ENCODE peak calls at places on chromosomes 2 and 18, in eight cellular contexts. One of them, this sample, is unnamed.

GRCh38 chr2:186879312-186879711 is 30.3 kb upstream of the ZSWIM2 start:
- DNase-seq in NCI-H2171: no peak
- DNase-seq in endothelial cell: no peak
- DNase-seq in foreskin fibroblast: no peak
- DNase-seq in mesenteric fat pad: no peak
- DNase-seq in dorsolateral prefrontal cortex: no peak
- DNase-seq in stimulated activated CD4-positive, alpha-beta T cell treated with anti-CD3 and anti-CD28 coated beads, Interleukin-4, amount 100 ng/mL, for 48 hours: no peak
- DNase-seq in CD8-positive, alpha-beta T cell: no peak
- DNase-seq in this sample: no peak

GRCh38 chr2:236317938-236318396 is 53.8 kb upstream of the ASB18 start:
- DNase-seq in NCI-H2171: no peak
- DNase-seq in endothelial cell: no peak
- DNase-seq in foreskin fibroblast: no peak
- DNase-seq in mesenteric fat pad: no peak
- DNase-seq in dorsolateral prefrontal cortex: no peak
- DNase-seq in stimulated activated CD4-positive, alpha-beta T cell treated with anti-CD3 and anti-CD28 coated beads, Interleukin-4, amount 100 ng/mL, for 48 hours: no peak
- DNase-seq in CD8-positive, alpha-beta T cell: no peak
- DNase-seq in this sample: no peak

GRCh38 chr2:213004197-213004821 is 147.1 kb downstream of the IKZF2 start:
- DNase-seq in NCI-H2171: no peak
- DNase-seq in endothelial cell: no peak
- DNase-seq in foreskin fibroblast: no peak
- DNase-seq in mesenteric fat pad: no peak
- DNase-seq in dorsolateral prefrontal cortex: no peak
- DNase-seq in stimulated activated CD4-positive, alpha-beta T cell treated with anti-CD3 and anti-CD28 coated beads, Interleukin-4, amount 100 ng/mL, for 48 hours: no peak
- DNase-seq in CD8-positive, alpha-beta T cell: no peak
- DNase-seq in this sample: no peak

GRCh38 chr18:69817335-69817935 is 130.2 kb downstream of the CD226 start:
- DNase-seq in NCI-H2171: no peak
- DNase-seq in endothelial cell: no peak
- DNase-seq in foreskin fibroblast: peak
- DNase-seq in mesenteric fat pad: no peak
- DNase-seq in dorsolateral prefrontal cortex: no peak
- DNase-seq in stimulated activated CD4-positive, alpha-beta T cell treated with anti-CD3 and anti-CD28 coated beads, Interleukin-4, amount 100 ng/mL, for 48 hours: no peak
- DNase-seq in CD8-positive, alpha-beta T cell: no peak
- DNase-seq in this sample: no peak

GRCh38 chr2:238128061-238129040 is 10.1 kb upstream of the KLHL30 start:
- DNase-seq in NCI-H2171: no peak
- DNase-seq in endothelial cell: no peak
- DNase-seq in foreskin fibroblast: no peak
- DNase-seq in mesenteric fat pad: no peak
- DNase-seq in dorsolateral prefrontal cortex: no peak
- DNase-seq in stimulated activated CD4-positive, alpha-beta T cell treated with anti-CD3 and anti-CD28 coated beads, Interleukin-4, amount 100 ng/mL, for 48 hours: no peak
- DNase-seq in CD8-positive, alpha-beta T cell: no peak
- DNase-seq in this sample: no peak

GRCh38 chr18:3655637-3656050 is 205.7 kb downstream of the TGIF1 start:
- DNase-seq in NCI-H2171: no peak
- DNase-seq in endothelial cell: no peak
- DNase-seq in foreskin fibroblast: no peak
- DNase-seq in mesenteric fat pad: no peak
- DNase-seq in dorsolateral prefrontal cortex: no peak
- DNase-seq in stimulated activated CD4-positive, alpha-beta T cell treated with anti-CD3 and anti-CD28 coated beads, Interleukin-4, amount 100 ng/mL, for 48 hours: no peak
- DNase-seq in CD8-positive, alpha-beta T cell: no peak
- DNase-seq in this sample: no peak

GRCh38 chr18:68314403-68314802 is 400.5 kb downstream of the TMX3 start:
- DNase-seq in NCI-H2171: no peak
- DNase-seq in endothelial cell: no peak
- DNase-seq in foreskin fibroblast: peak
- DNase-seq in mesenteric fat pad: no peak
- DNase-seq in dorsolateral prefrontal cortex: no peak
- DNase-seq in stimulated activated CD4-positive, alpha-beta T cell treated with anti-CD3 and anti-CD28 coated beads, Interleukin-4, amount 100 ng/mL, for 48 hours: no peak
- DNase-seq in CD8-positive, alpha-beta T cell: no peak
- DNase-seq in this sample: no peak

GRCh38 chr2:118246726-118247125 is 158.5 kb downstream of the INSIG2 start:
- DNase-seq in NCI-H2171: no peak
- DNase-seq in endothelial cell: no peak
- DNase-seq in foreskin fibroblast: no peak
- DNase-seq in mesenteric fat pad: no peak
- DNase-seq in dorsolateral prefrontal cortex: no peak
- DNase-seq in stimulated activated CD4-positive, alpha-beta T cell treated with anti-CD3 and anti-CD28 coated beads, Interleukin-4, amount 100 ng/mL, for 48 hours: no peak
- DNase-seq in CD8-positive, alpha-beta T cell: no peak
- DNase-seq in this sample: no peak

GRCh38 chr2:37230581-37230980 is 815 bp downstream of the CEBPZ start:
- DNase-seq in NCI-H2171: no peak
- DNase-seq in endothelial cell: peak
- DNase-seq in foreskin fibroblast: no peak
- DNase-seq in mesenteric fat pad: no peak
- DNase-seq in dorsolateral prefrontal cortex: no peak
- DNase-seq in stimulated activated CD4-positive, alpha-beta T cell treated with anti-CD3 and anti-CD28 coated beads, Interleukin-4, amount 100 ng/mL, for 48 hours: no peak
- DNase-seq in CD8-positive, alpha-beta T cell: no peak
- DNase-seq in this sample: no peak

GRCh38 chr2:228767196-228767595 is 503.9 kb downstream of the PID1 start:
- DNase-seq in NCI-H2171: no peak
- DNase-seq in endothelial cell: no peak
- DNase-seq in foreskin fibroblast: peak
- DNase-seq in mesenteric fat pad: no peak
- DNase-seq in dorsolateral prefrontal cortex: no peak
- DNase-seq in stimulated activated CD4-positive, alpha-beta T cell treated with anti-CD3 and anti-CD28 coated beads, Interleukin-4, amount 100 ng/mL, for 48 hours: no peak
- DNase-seq in CD8-positive, alpha-beta T cell: no peak
- DNase-seq in this sample: no peak

GRCh38 chr2:149989447-149990063 is 402.0 kb upstream of the MMADHC start:
- DNase-seq in NCI-H2171: no peak
- DNase-seq in endothelial cell: no peak
- DNase-seq in foreskin fibroblast: peak
- DNase-seq in mesenteric fat pad: no peak
- DNase-seq in dorsolateral prefrontal cortex: no peak
- DNase-seq in stimulated activated CD4-positive, alpha-beta T cell treated with anti-CD3 and anti-CD28 coated beads, Interleukin-4, amount 100 ng/mL, for 48 hours: no peak
- DNase-seq in CD8-positive, alpha-beta T cell: no peak
- DNase-seq in this sample: no peak

GRCh38 chr2:148828941-148829340 is 46.1 kb upstream of the KIF5C start:
- DNase-seq in NCI-H2171: no peak
- DNase-seq in endothelial cell: no peak
- DNase-seq in foreskin fibroblast: no peak
- DNase-seq in mesenteric fat pad: no peak
- DNase-seq in dorsolateral prefrontal cortex: no peak
- DNase-seq in stimulated activated CD4-positive, alpha-beta T cell treated with anti-CD3 and anti-CD28 coated beads, Interleukin-4, amount 100 ng/mL, for 48 hours: no peak
- DNase-seq in CD8-positive, alpha-beta T cell: no peak
- DNase-seq in this sample: no peak

GRCh38 chr2:124836415-124836814 is 811.3 kb downstream of the CNTNAP5 start:
- DNase-seq in NCI-H2171: no peak
- DNase-seq in endothelial cell: no peak
- DNase-seq in foreskin fibroblast: peak
- DNase-seq in mesenteric fat pad: no peak
- DNase-seq in dorsolateral prefrontal cortex: no peak
- DNase-seq in stimulated activated CD4-positive, alpha-beta T cell treated with anti-CD3 and anti-CD28 coated beads, Interleukin-4, amount 100 ng/mL, for 48 hours: no peak
- DNase-seq in CD8-positive, alpha-beta T cell: no peak
- DNase-seq in this sample: no peak

GRCh38 chr2:175147196-175147595 is 20.8 kb downstream of the ATF2 start:
- DNase-seq in NCI-H2171: no peak
- DNase-seq in endothelial cell: no peak
- DNase-seq in foreskin fibroblast: no peak
- DNase-seq in mesenteric fat pad: no peak
- DNase-seq in dorsolateral prefrontal cortex: no peak
- DNase-seq in stimulated activated CD4-positive, alpha-beta T cell treated with anti-CD3 and anti-CD28 coated beads, Interleukin-4, amount 100 ng/mL, for 48 hours: no peak
- DNase-seq in CD8-positive, alpha-beta T cell: no peak
- DNase-seq in this sample: no peak

GRCh38 chr2:146873646-146874259 is 971.1 kb upstream of the ACVR2A start:
- DNase-seq in NCI-H2171: no peak
- DNase-seq in endothelial cell: no peak
- DNase-seq in foreskin fibroblast: no peak
- DNase-seq in mesenteric fat pad: no peak
- DNase-seq in dorsolateral prefrontal cortex: no peak
- DNase-seq in stimulated activated CD4-positive, alpha-beta T cell treated with anti-CD3 and anti-CD28 coated beads, Interleukin-4, amount 100 ng/mL, for 48 hours: no peak
- DNase-seq in CD8-positive, alpha-beta T cell: no peak
- DNase-seq in this sample: no peak

GRCh38 chr2:19312949-19313348 is 45.5 kb downstream of the OSR1 start:
- DNase-seq in NCI-H2171: no peak
- DNase-seq in endothelial cell: peak
- DNase-seq in foreskin fibroblast: peak
- DNase-seq in mesenteric fat pad: no peak
- DNase-seq in dorsolateral prefrontal cortex: no peak
- DNase-seq in stimulated activated CD4-positive, alpha-beta T cell treated with anti-CD3 and anti-CD28 coated beads, Interleukin-4, amount 100 ng/mL, for 48 hours: no peak
- DNase-seq in CD8-positive, alpha-beta T cell: no peak
- DNase-seq in this sample: no peak

GRCh38 chr2:60806988-60807681 is 51.1 kb downstream of the PAPOLG start:
- DNase-seq in NCI-H2171: peak
- DNase-seq in endothelial cell: no peak
- DNase-seq in foreskin fibroblast: peak
- DNase-seq in mesenteric fat pad: no peak
- DNase-seq in dorsolateral prefrontal cortex: peak
- DNase-seq in stimulated activated CD4-positive, alpha-beta T cell treated with anti-CD3 and anti-CD28 coated beads, Interleukin-4, amount 100 ng/mL, for 48 hours: peak
- DNase-seq in CD8-positive, alpha-beta T cell: peak
- DNase-seq in this sample: peak

GRCh38 chr18:79521806-79522205 is 126.1 kb downstream of the NFATC1 start:
- DNase-seq in NCI-H2171: no peak
- DNase-seq in endothelial cell: peak
- DNase-seq in foreskin fibroblast: no peak
- DNase-seq in mesenteric fat pad: no peak
- DNase-seq in dorsolateral prefrontal cortex: no peak
- DNase-seq in stimulated activated CD4-positive, alpha-beta T cell treated with anti-CD3 and anti-CD28 coated beads, Interleukin-4, amount 100 ng/mL, for 48 hours: no peak
- DNase-seq in CD8-positive, alpha-beta T cell: peak
- DNase-seq in this sample: no peak

GRCh38 chr2:98454500-98455235 is 10.0 kb downstream of the INPP4A start:
- DNase-seq in NCI-H2171: no peak
- DNase-seq in endothelial cell: no peak
- DNase-seq in foreskin fibroblast: no peak
- DNase-seq in mesenteric fat pad: no peak
- DNase-seq in dorsolateral prefrontal cortex: no peak
- DNase-seq in stimulated activated CD4-positive, alpha-beta T cell treated with anti-CD3 and anti-CD28 coated beads, Interleukin-4, amount 100 ng/mL, for 48 hours: no peak
- DNase-seq in CD8-positive, alpha-beta T cell: no peak
- DNase-seq in this sample: no peak

GRCh38 chr2:131105950-131106801 is 1.0 kb downstream of the PLEKHB2 start:
- DNase-seq in NCI-H2171: no peak
- DNase-seq in endothelial cell: peak
- DNase-seq in foreskin fibroblast: peak
- DNase-seq in mesenteric fat pad: no peak
- DNase-seq in dorsolateral prefrontal cortex: no peak
- DNase-seq in stimulated activated CD4-positive, alpha-beta T cell treated with anti-CD3 and anti-CD28 coated beads, Interleukin-4, amount 100 ng/mL, for 48 hours: peak
- DNase-seq in CD8-positive, alpha-beta T cell: peak
- DNase-seq in this sample: peak

GRCh38 chr18:50659091-50660003 is 99.5 kb downstream of the MAPK4 start:
- DNase-seq in NCI-H2171: no peak
- DNase-seq in endothelial cell: no peak
- DNase-seq in foreskin fibroblast: no peak
- DNase-seq in mesenteric fat pad: peak
- DNase-seq in dorsolateral prefrontal cortex: no peak
- DNase-seq in stimulated activated CD4-positive, alpha-beta T cell treated with anti-CD3 and anti-CD28 coated beads, Interleukin-4, amount 100 ng/mL, for 48 hours: no peak
- DNase-seq in CD8-positive, alpha-beta T cell: no peak
- DNase-seq in this sample: no peak

GRCh38 chr2:105768176-105768575 is 23.5 kb downstream of the NCK2 start:
- DNase-seq in NCI-H2171: no peak
- DNase-seq in endothelial cell: no peak
- DNase-seq in foreskin fibroblast: no peak
- DNase-seq in mesenteric fat pad: peak
- DNase-seq in dorsolateral prefrontal cortex: no peak
- DNase-seq in stimulated activated CD4-positive, alpha-beta T cell treated with anti-CD3 and anti-CD28 coated beads, Interleukin-4, amount 100 ng/mL, for 48 hours: no peak
- DNase-seq in CD8-positive, alpha-beta T cell: no peak
- DNase-seq in this sample: no peak

GRCh38 chr2:60980031-60980815 is 37.3 kb upstream of the PEX13 start:
- DNase-seq in NCI-H2171: no peak
- DNase-seq in endothelial cell: no peak
- DNase-seq in foreskin fibroblast: no peak
- DNase-seq in mesenteric fat pad: no peak
- DNase-seq in dorsolateral prefrontal cortex: no peak
- DNase-seq in stimulated activated CD4-positive, alpha-beta T cell treated with anti-CD3 and anti-CD28 coated beads, Interleukin-4, amount 100 ng/mL, for 48 hours: no peak
- DNase-seq in CD8-positive, alpha-beta T cell: no peak
- DNase-seq in this sample: no peak

GRCh38 chr2:171729952-171730317 is 42.7 kb downstream of the DYNC1I2 start:
- DNase-seq in NCI-H2171: no peak
- DNase-seq in endothelial cell: no peak
- DNase-seq in foreskin fibroblast: no peak
- DNase-seq in mesenteric fat pad: no peak
- DNase-seq in dorsolateral prefrontal cortex: no peak
- DNase-seq in stimulated activated CD4-positive, alpha-beta T cell treated with anti-CD3 and anti-CD28 coated beads, Interleukin-4, amount 100 ng/mL, for 48 hours: no peak
- DNase-seq in CD8-positive, alpha-beta T cell: no peak
- DNase-seq in this sample: no peak

GRCh38 chr18:58257461-58257860 is 213.4 kb downstream of the NEDD4L start:
- DNase-seq in NCI-H2171: no peak
- DNase-seq in endothelial cell: no peak
- DNase-seq in foreskin fibroblast: no peak
- DNase-seq in mesenteric fat pad: no peak
- DNase-seq in dorsolateral prefrontal cortex: no peak
- DNase-seq in stimulated activated CD4-positive, alpha-beta T cell treated with anti-CD3 and anti-CD28 coated beads, Interleukin-4, amount 100 ng/mL, for 48 hours: no peak
- DNase-seq in CD8-positive, alpha-beta T cell: no peak
- DNase-seq in this sample: no peak

GRCh38 chr2:233572468-233572867 is 5.9 kb upstream of the USP40 start:
- DNase-seq in NCI-H2171: no peak
- DNase-seq in endothelial cell: no peak
- DNase-seq in foreskin fibroblast: no peak
- DNase-seq in mesenteric fat pad: no peak
- DNase-seq in dorsolateral prefrontal cortex: no peak
- DNase-seq in stimulated activated CD4-positive, alpha-beta T cell treated with anti-CD3 and anti-CD28 coated beads, Interleukin-4, amount 100 ng/mL, for 48 hours: no peak
- DNase-seq in CD8-positive, alpha-beta T cell: no peak
- DNase-seq in this sample: no peak

GRCh38 chr2:215930505-215931233 is 82.7 kb downstream of the MREG start:
- DNase-seq in NCI-H2171: no peak
- DNase-seq in endothelial cell: no peak
- DNase-seq in foreskin fibroblast: no peak
- DNase-seq in mesenteric fat pad: no peak
- DNase-seq in dorsolateral prefrontal cortex: no peak
- DNase-seq in stimulated activated CD4-positive, alpha-beta T cell treated with anti-CD3 and anti-CD28 coated beads, Interleukin-4, amount 100 ng/mL, for 48 hours: no peak
- DNase-seq in CD8-positive, alpha-beta T cell: no peak
- DNase-seq in this sample: no peak

GRCh38 chr2:16226942-16227664 is 286.8 kb downstream of the MYCN start:
- DNase-seq in NCI-H2171: no peak
- DNase-seq in endothelial cell: no peak
- DNase-seq in foreskin fibroblast: no peak
- DNase-seq in mesenteric fat pad: no peak
- DNase-seq in dorsolateral prefrontal cortex: no peak
- DNase-seq in stimulated activated CD4-positive, alpha-beta T cell treated with anti-CD3 and anti-CD28 coated beads, Interleukin-4, amount 100 ng/mL, for 48 hours: no peak
- DNase-seq in CD8-positive, alpha-beta T cell: no peak
- DNase-seq in this sample: no peak

GRCh38 chr2:127103243-127104165 is 3.5 kb downstream of the BIN1 start:
- DNase-seq in NCI-H2171: no peak
- DNase-seq in endothelial cell: no peak
- DNase-seq in foreskin fibroblast: no peak
- DNase-seq in mesenteric fat pad: peak
- DNase-seq in dorsolateral prefrontal cortex: no peak
- DNase-seq in stimulated activated CD4-positive, alpha-beta T cell treated with anti-CD3 and anti-CD28 coated beads, Interleukin-4, amount 100 ng/mL, for 48 hours: no peak
- DNase-seq in CD8-positive, alpha-beta T cell: no peak
- DNase-seq in this sample: no peak

GRCh38 chr2:174546519-174547506 is 50.8 kb downstream of the WIPF1 start:
- DNase-seq in NCI-H2171: no peak
- DNase-seq in endothelial cell: peak
- DNase-seq in foreskin fibroblast: peak
- DNase-seq in mesenteric fat pad: no peak
- DNase-seq in dorsolateral prefrontal cortex: no peak
- DNase-seq in stimulated activated CD4-positive, alpha-beta T cell treated with anti-CD3 and anti-CD28 coated beads, Interleukin-4, amount 100 ng/mL, for 48 hours: peak
- DNase-seq in CD8-positive, alpha-beta T cell: peak
- DNase-seq in this sample: peak

GRCh38 chr18:36139251-36139650 is 9.6 kb downstream of the ELP2 start:
- DNase-seq in NCI-H2171: peak
- DNase-seq in endothelial cell: no peak
- DNase-seq in foreskin fibroblast: no peak
- DNase-seq in mesenteric fat pad: no peak
- DNase-seq in dorsolateral prefrontal cortex: no peak
- DNase-seq in stimulated activated CD4-positive, alpha-beta T cell treated with anti-CD3 and anti-CD28 coated beads, Interleukin-4, amount 100 ng/mL, for 48 hours: no peak
- DNase-seq in CD8-positive, alpha-beta T cell: no peak
- DNase-seq in this sample: no peak

GRCh38 chr2:26847663-26848335 is at the start of gene DPYSL5:
- DNase-seq in NCI-H2171: peak
- DNase-seq in endothelial cell: peak
- DNase-seq in foreskin fibroblast: no peak
- DNase-seq in mesenteric fat pad: no peak
- DNase-seq in dorsolateral prefrontal cortex: peak
- DNase-seq in stimulated activated CD4-positive, alpha-beta T cell treated with anti-CD3 and anti-CD28 coated beads, Interleukin-4, amount 100 ng/mL, for 48 hours: no peak
- DNase-seq in CD8-positive, alpha-beta T cell: no peak
- DNase-seq in this sample: no peak

GRCh38 chr2:42886921-42887320 is 94.5 kb upstream of the HAAO start:
- DNase-seq in NCI-H2171: no peak
- DNase-seq in endothelial cell: no peak
- DNase-seq in foreskin fibroblast: no peak
- DNase-seq in mesenteric fat pad: no peak
- DNase-seq in dorsolateral prefrontal cortex: no peak
- DNase-seq in stimulated activated CD4-positive, alpha-beta T cell treated with anti-CD3 and anti-CD28 coated beads, Interleukin-4, amount 100 ng/mL, for 48 hours: no peak
- DNase-seq in CD8-positive, alpha-beta T cell: no peak
- DNase-seq in this sample: no peak

GRCh38 chr2:44810892-44811530 is 130.5 kb upstream of the SIX3 start:
- DNase-seq in NCI-H2171: no peak
- DNase-seq in endothelial cell: no peak
- DNase-seq in foreskin fibroblast: no peak
- DNase-seq in mesenteric fat pad: no peak
- DNase-seq in dorsolateral prefrontal cortex: no peak
- DNase-seq in stimulated activated CD4-positive, alpha-beta T cell treated with anti-CD3 and anti-CD28 coated beads, Interleukin-4, amount 100 ng/mL, for 48 hours: no peak
- DNase-seq in CD8-positive, alpha-beta T cell: no peak
- DNase-seq in this sample: no peak

This sample was measured in stimulated activated CD8-positive, alpha-beta memory T cell treated with anti-CD3 and anti-CD28 coated beads, Interleukin-2, amount 100 ng/mL, for 48 hours.